ENCODE peak calls at places on chromosomes 11 and 22, in ten cellular contexts. One of them, this sample, is unnamed.

GRCh38 chr22:45521178-45521577 is 18.5 kb downstream of the FBLN1 start:
- DNase-seq in cerebellar cortex: no peak
- DNase-seq in AG04449: no peak
- DNase-seq in KBM-7: no peak
- DNase-seq in germinal center: no peak
- DNase-seq in H7: no peak
- DNase-seq in HEK293T: no peak
- DNase-seq in AG08395: no peak
- DNase-seq in activated CD8-positive, alpha-beta memory T cell treated with anti-CD3 and anti-CD28 coated beads for 24 hours: no peak
- DNase-seq in BE2C: no peak
- DNase-seq in this sample: no peak

GRCh38 chr11:42657169-42657568 is 654.6 kb upstream of the API5 start:
- DNase-seq in cerebellar cortex: peak; percentile 99
- DNase-seq in AG04449: no peak
- DNase-seq in KBM-7: no peak
- DNase-seq in germinal center: no peak
- DNase-seq in H7: no peak
- DNase-seq in HEK293T: no peak
- DNase-seq in AG08395: no peak
- DNase-seq in activated CD8-positive, alpha-beta memory T cell treated with anti-CD3 and anti-CD28 coated beads for 24 hours: no peak
- DNase-seq in BE2C: no peak
- DNase-seq in this sample: no peak

GRCh38 chr11:62611705-62612365 is 740 bp downstream of the EML3 start:
- DNase-seq in cerebellar cortex: peak; percentile 58
- DNase-seq in AG04449: no peak
- DNase-seq in KBM-7: peak; percentile 58
- DNase-seq in germinal center: no peak
- DNase-seq in H7: peak; percentile 79
- DNase-seq in HEK293T: no peak
- DNase-seq in AG08395: peak; percentile 72
- DNase-seq in activated CD8-positive, alpha-beta memory T cell treated with anti-CD3 and anti-CD28 coated beads for 24 hours: no peak
- DNase-seq in BE2C: no peak
- DNase-seq in this sample: no peak

GRCh38 chr11:73833067-73833466 is 43.6 kb downstream of the COA4 start:
- DNase-seq in cerebellar cortex: no peak
- DNase-seq in AG04449: no peak
- DNase-seq in KBM-7: no peak
- DNase-seq in germinal center: no peak
- DNase-seq in H7: no peak
- DNase-seq in HEK293T: no peak
- DNase-seq in AG08395: no peak
- DNase-seq in activated CD8-positive, alpha-beta memory T cell treated with anti-CD3 and anti-CD28 coated beads for 24 hours: no peak
- DNase-seq in BE2C: no peak
- DNase-seq in this sample: no peak

GRCh38 chr11:115242982-115243381 is 261.2 kb downstream of the CADM1 start:
- DNase-seq in cerebellar cortex: peak; percentile 55
- DNase-seq in AG04449: no peak
- DNase-seq in KBM-7: no peak
- DNase-seq in germinal center: no peak
- DNase-seq in H7: no peak
- DNase-seq in HEK293T: no peak
- DNase-seq in AG08395: no peak
- DNase-seq in activated CD8-positive, alpha-beta memory T cell treated with anti-CD3 and anti-CD28 coated beads for 24 hours: no peak
- DNase-seq in BE2C: no peak
- DNase-seq in this sample: no peak

GRCh38 chr22:27452916-27453315 is 348.6 kb downstream of the MN1 start:
- DNase-seq in cerebellar cortex: no peak
- DNase-seq in AG04449: no peak
- DNase-seq in KBM-7: no peak
- DNase-seq in germinal center: no peak
- DNase-seq in H7: no peak
- DNase-seq in HEK293T: no peak
- DNase-seq in AG08395: no peak
- DNase-seq in activated CD8-positive, alpha-beta memory T cell treated with anti-CD3 and anti-CD28 coated beads for 24 hours: no peak
- DNase-seq in BE2C: no peak
- DNase-seq in this sample: no peak

GRCh38 chr11:47552086-47552580 is 799 bp downstream of the CELF1 start:
- DNase-seq in cerebellar cortex: peak; percentile 32
- DNase-seq in AG04449: no peak
- DNase-seq in KBM-7: peak; percentile 51
- DNase-seq in germinal center: peak; percentile 6
- DNase-seq in H7: peak; percentile 51
- DNase-seq in HEK293T: no peak
- DNase-seq in AG08395: peak; percentile 39
- DNase-seq in activated CD8-positive, alpha-beta memory T cell treated with anti-CD3 and anti-CD28 coated beads for 24 hours: no peak
- DNase-seq in BE2C: peak; percentile 18
- DNase-seq in this sample: no peak

GRCh38 chr11:28679795-28680194 is 571.6 kb downstream of the METTL15 start:
- DNase-seq in cerebellar cortex: no peak
- DNase-seq in AG04449: peak; percentile 77
- DNase-seq in KBM-7: no peak
- DNase-seq in germinal center: no peak
- DNase-seq in H7: no peak
- DNase-seq in HEK293T: no peak
- DNase-seq in AG08395: peak; percentile 88
- DNase-seq in activated CD8-positive, alpha-beta memory T cell treated with anti-CD3 and anti-CD28 coated beads for 24 hours: no peak
- DNase-seq in BE2C: no peak
- DNase-seq in this sample: no peak

GRCh38 chr22:32706149-32706548 is 95.4 kb upstream of the TIMP3 start:
- DNase-seq in cerebellar cortex: no peak
- DNase-seq in AG04449: no peak
- DNase-seq in KBM-7: no peak
- DNase-seq in germinal center: no peak
- DNase-seq in H7: no peak
- DNase-seq in HEK293T: no peak
- DNase-seq in AG08395: no peak
- DNase-seq in activated CD8-positive, alpha-beta memory T cell treated with anti-CD3 and anti-CD28 coated beads for 24 hours: no peak
- DNase-seq in BE2C: no peak
- DNase-seq in this sample: no peak

GRCh38 chr11:64762277-64762915 is 2.6 kb upstream of the PYGM start:
- DNase-seq in cerebellar cortex: peak; percentile 61
- DNase-seq in AG04449: no peak
- DNase-seq in KBM-7: peak; percentile 28
- DNase-seq in germinal center: no peak
- DNase-seq in H7: peak; percentile 64
- DNase-seq in HEK293T: no peak
- DNase-seq in AG08395: no peak
- DNase-seq in activated CD8-positive, alpha-beta memory T cell treated with anti-CD3 and anti-CD28 coated beads for 24 hours: no peak
- DNase-seq in BE2C: no peak
- DNase-seq in this sample: no peak

GRCh38 chr22:39839917-39840510 is 53.5 kb downstream of the ENTHD1 start:
- DNase-seq in cerebellar cortex: no peak
- DNase-seq in AG04449: no peak
- DNase-seq in KBM-7: peak; percentile 12
- DNase-seq in germinal center: no peak
- DNase-seq in H7: no peak
- DNase-seq in HEK293T: no peak
- DNase-seq in AG08395: no peak
- DNase-seq in activated CD8-positive, alpha-beta memory T cell treated with anti-CD3 and anti-CD28 coated beads for 24 hours: no peak
- DNase-seq in BE2C: no peak
- DNase-seq in this sample: no peak

GRCh38 chr11:63536669-63537292 is at the start of gene PLAAT4:
- DNase-seq in cerebellar cortex: peak; percentile 53
- DNase-seq in AG04449: no peak
- DNase-seq in KBM-7: no peak
- DNase-seq in germinal center: peak; percentile 38
- DNase-seq in H7: peak; percentile 36
- DNase-seq in HEK293T: no peak
- DNase-seq in AG08395: peak; percentile 63
- DNase-seq in activated CD8-positive, alpha-beta memory T cell treated with anti-CD3 and anti-CD28 coated beads for 24 hours: peak; percentile 76
- DNase-seq in BE2C: no peak
- DNase-seq in this sample: no peak

GRCh38 chr22:20227363-20227762 is 40.8 kb downstream of the RTN4R start:
- DNase-seq in cerebellar cortex: no peak
- DNase-seq in AG04449: no peak
- DNase-seq in KBM-7: no peak
- DNase-seq in germinal center: no peak
- DNase-seq in H7: no peak
- DNase-seq in HEK293T: no peak
- DNase-seq in AG08395: no peak
- DNase-seq in activated CD8-positive, alpha-beta memory T cell treated with anti-CD3 and anti-CD28 coated beads for 24 hours: no peak
- DNase-seq in BE2C: no peak
- DNase-seq in this sample: no peak

GRCh38 chr22:27965547-27965946 is 46.5 kb upstream of the PITPNB start:
- DNase-seq in cerebellar cortex: no peak
- DNase-seq in AG04449: no peak
- DNase-seq in KBM-7: no peak
- DNase-seq in germinal center: no peak
- DNase-seq in H7: no peak
- DNase-seq in HEK293T: no peak
- DNase-seq in AG08395: no peak
- DNase-seq in activated CD8-positive, alpha-beta memory T cell treated with anti-CD3 and anti-CD28 coated beads for 24 hours: no peak
- DNase-seq in BE2C: no peak
- DNase-seq in this sample: no peak

GRCh38 chr11:4087551-4087950 is 7.0 kb upstream of the RRM1 start:
- DNase-seq in cerebellar cortex: no peak
- DNase-seq in AG04449: no peak
- DNase-seq in KBM-7: no peak
- DNase-seq in germinal center: no peak
- DNase-seq in H7: peak; percentile 49
- DNase-seq in HEK293T: no peak
- DNase-seq in AG08395: peak; percentile 47
- DNase-seq in activated CD8-positive, alpha-beta memory T cell treated with anti-CD3 and anti-CD28 coated beads for 24 hours: no peak
- DNase-seq in BE2C: no peak
- DNase-seq in this sample: no peak

GRCh38 chr11:111148953-111149352 is 96.6 kb upstream of the POU2AF2 start:
- DNase-seq in cerebellar cortex: no peak
- DNase-seq in AG04449: no peak
- DNase-seq in KBM-7: no peak
- DNase-seq in germinal center: no peak
- DNase-seq in H7: no peak
- DNase-seq in HEK293T: no peak
- DNase-seq in AG08395: no peak
- DNase-seq in activated CD8-positive, alpha-beta memory T cell treated with anti-CD3 and anti-CD28 coated beads for 24 hours: no peak
- DNase-seq in BE2C: no peak
- DNase-seq in this sample: no peak